ENCODE peak calls at places on chromosomes 12 and 14, in eight cellular contexts. B is spleen, I is tibial nerve, V is body of pancreas, Q is uterus, R is prostate gland, L is thyroid gland, H is esophagus muscularis mucosa. J is an unnamed sample.

GRCh38 chr12:95942106-95942531 is 295 bp downstream of the CCDC38 start:
- DNase-seq in B (no peak), I (no peak), V (no peak), Q (no peak), R (no peak), L (no peak), H (no peak), J (no peak)

GRCh38 chr12:22855456-22855855 is 230.5 kb downstream of the ETNK1 start:
- DNase-seq in B (no peak), I (no peak), V (no peak), Q (no peak), R (no peak), L (no peak), H (no peak), J (no peak)

GRCh38 chr12:95116773-95117172 is 43.4 kb upstream of the NR2C1 start:
- DNase-seq in B (no peak), I (no peak), V (no peak), Q (no peak), R (peak; percentile 17), L (no peak), H (no peak), J (no peak)

GRCh38 chr12:120835657-120836056 is 68.5 kb downstream of the SPPL3 start:
- DNase-seq in B (no peak), I (no peak), V (no peak), Q (no peak), R (no peak), L (no peak), H (no peak), J (no peak)

GRCh38 chr14:99574099-99574880 is 29.7 kb downstream of the CCDC85C start:
- DNase-seq in B (no peak), I (no peak), V (peak; percentile 78), Q (peak; percentile 80), R (peak; percentile 49), L (peak; percentile 88), H (no peak), J (no peak)

GRCh38 chr12:114665411-114666181 is 18.4 kb downstream of the TBX3 start:
- DNase-seq in B (no peak), I (no peak), V (no peak), Q (no peak), R (no peak), L (peak; percentile 59), H (no peak), J (no peak)

GRCh38 chr12:100566887-100567637 is 6.4 kb upstream of the GAS2L3 start:
- DNase-seq in B (no peak), I (peak; percentile 38), V (no peak), Q (no peak), R (no peak), L (no peak), H (no peak), J (no peak)

GRCh38 chr12:1801285-1801975 is 18.9 kb upstream of the LRTM2 start:
- DNase-seq in B (peak; percentile 37), I (no peak), V (no peak), Q (peak; percentile 12), R (no peak), L (no peak), H (no peak), J (no peak)

GRCh38 chr12:72872488-72872887 is 600.3 kb downstream of the TRHDE start:
- DNase-seq in B (no peak), I (no peak), V (no peak), Q (no peak), R (no peak), L (no peak), H (no peak), J (no peak)

GRCh38 chr12:72872986-72873385 is 600.8 kb downstream of the TRHDE start:
- DNase-seq in B (no peak), I (no peak), V (no peak), Q (no peak), R (no peak), L (no peak), H (no peak), J (no peak)

DNA sequence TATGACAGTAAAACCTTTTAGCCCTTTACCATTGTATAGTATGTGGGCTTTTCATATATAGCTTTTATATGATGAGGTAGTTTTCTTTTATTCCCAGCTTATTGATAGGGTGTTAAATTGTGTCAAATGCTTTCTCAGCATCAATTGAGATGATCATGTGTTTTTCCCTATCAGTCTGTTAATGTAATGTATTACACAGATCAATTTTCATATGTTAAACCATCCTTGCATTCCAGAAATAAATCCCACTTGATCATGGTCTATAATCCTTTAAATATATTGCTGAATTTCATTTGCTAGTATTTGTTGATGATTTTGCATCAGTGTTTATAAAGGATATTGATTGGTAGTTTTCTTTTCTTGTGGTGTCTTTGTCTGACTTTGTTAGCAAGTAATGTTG is 603.9 kb downstream of the TRHDE start:
- DNase-seq in B (no peak), I (no peak), V (no peak), Q (no peak), R (no peak), L (no peak), H (no peak), J (no peak)
- H3K27ac ChIP-seq in B (no peak overlapping the region), I (no peak overlapping the region), V (no peak overlapping the region), Q (no peak overlapping the region), R (no peak overlapping the region), L (no peak overlapping the region), H (no peak overlapping the region), J (no peak overlapping the region)

DNA sequence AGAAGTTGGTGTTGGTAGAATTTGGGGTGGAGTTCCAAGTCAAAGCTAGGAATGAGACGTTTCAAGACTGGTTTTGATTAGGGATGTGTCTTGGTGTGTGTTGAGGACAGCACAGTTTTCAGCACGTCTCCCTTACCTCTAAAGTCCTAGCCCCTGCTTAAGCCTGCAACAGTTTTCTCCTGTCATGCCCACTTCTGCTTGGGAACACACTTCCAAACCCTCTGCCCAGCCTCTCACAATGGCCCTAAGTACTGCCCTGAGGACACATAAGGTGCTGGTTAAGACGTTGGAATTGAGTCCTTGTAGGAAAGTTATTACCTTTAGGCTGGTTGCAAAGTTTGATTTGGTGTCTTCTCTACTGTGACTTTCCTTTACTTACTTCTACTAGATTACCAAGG is 710 bp upstream of the BMAL2 start:
- DNase-seq in B (no peak), I (no peak), V (no peak), Q (no peak), R (no peak), L (no peak), H (no peak), J (no peak)
- TF ChIP-seq POLR2A in B (no peak), I (no peak), V (no peak), Q (no peak), R (no peak), L (no peak), H (no peak), J (no peak)

GRCh38 chr14:95463173-95463901 is 53.1 kb downstream of the SYNE3 start:
- DNase-seq in B (no peak), I (no peak), V (no peak), Q (no peak), R (no peak), L (peak; percentile 22), H (no peak), J (no peak)

GRCh38 chr14:95465358-95465757 is 51.1 kb downstream of the SYNE3 start:
- DNase-seq in B (no peak), I (no peak), V (no peak), Q (no peak), R (no peak), L (no peak), H (no peak), J (no peak)

GRCh38 chr14:95465936-95466335 is 50.5 kb downstream of the SYNE3 start:
- DNase-seq in B (no peak), I (no peak), V (no peak), Q (no peak), R (no peak), L (no peak), H (no peak), J (no peak)

GRCh38 chr14:95464103-95464502 is 52.3 kb downstream of the SYNE3 start:
- DNase-seq in B (no peak), I (no peak), V (no peak), Q (no peak), R (no peak), L (no peak), H (no peak), J (no peak)

DNA sequence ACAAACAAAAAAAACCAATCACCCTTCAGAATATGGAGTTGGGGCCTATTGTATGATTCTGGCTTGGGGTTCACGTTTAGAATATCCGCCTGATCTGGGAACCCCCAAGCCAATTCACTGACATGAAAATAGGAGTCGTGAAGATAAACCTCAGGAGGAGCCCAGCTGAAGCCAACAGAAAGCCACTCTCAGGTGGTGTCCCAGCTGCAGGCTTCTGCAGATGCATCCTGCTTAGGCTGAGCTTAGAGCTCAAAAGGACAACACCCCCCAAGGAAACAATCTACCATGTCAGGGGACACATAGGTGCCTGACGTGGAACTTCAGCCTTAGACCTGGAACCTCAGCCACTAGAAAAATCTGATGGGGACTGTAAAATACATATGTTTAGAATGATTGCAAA is 51.9 kb downstream of the SYNE3 start:
- DNase-seq in B (no peak), I (no peak), V (no peak), Q (no peak), R (no peak), L (no peak), H (no peak), J (no peak)
- H3K36me3 ChIP-seq in B (peaks cover 34% of the 10 kb centered on the region), I (peaks cover 76% of the 10 kb centered on the region), V (no peaks in the 10 kb centered on the region), Q (no peaks in the 10 kb centered on the region), R (no peaks in the 10 kb centered on the region), L (no peaks in the 10 kb centered on the region), H (peaks cover 25% of the 10 kb centered on the region), J (no peaks in the 10 kb centered on the region)

GRCh38 chr12:106764738-106765137 is 9.7 kb upstream of the RIC8B start:
- DNase-seq in B (no peak), I (no peak), V (no peak), Q (no peak), R (no peak), L (peak; percentile 68), H (no peak), J (no peak)
- H3K27ac ChIP-seq in B (peak overlapping the region; percentile 71), I (no peak overlapping the region), V (peak overlapping the region; percentile 13), Q (no peak overlapping the region), R (no peak overlapping the region), L (peak overlapping the region; percentile 79), H (no peak overlapping the region), J (no peak overlapping the region)